ENCODE peak calls at places on chromosomes 6 and 20, in six cellular contexts. C is mucosa of descending colon, O is GM20000, Y is HCEC 1CT, H is WTC11, R is NCI-H1930. N is an unnamed sample.

GRCh38 chr20:52060794-52061714 is 130.5 kb downstream of the ZFP64 start:
- DNase-seq in C (no peak), O (no peak), Y (peak), H (peak), R (peak), N (peak)

GRCh38 chr6:169640347-169640972 is 61.4 kb downstream of the WDR27 start:
- DNase-seq in C (no peak), O (no peak), Y (no peak), H (no peak), R (no peak), N (no peak)

GRCh38 chr6:51265426-51265825 is 446.8 kb downstream of the TFAP2B start:
- DNase-seq in C (no peak), O (no peak), Y (no peak), H (no peak), R (no peak), N (no peak)

GRCh38 chr20:45347297-45347935 is 808 bp downstream of the SDC4 start:
- DNase-seq in C (no peak), O (peak), Y (no peak), H (no peak), R (no peak), N (no peak)

GRCh38 chr20:46323557-46323956 is 15.3 kb upstream of the CDH22 start:
- DNase-seq in C (no peak), O (no peak), Y (no peak), H (no peak), R (no peak), N (no peak)

GRCh38 chr20:10385850-10386544 is 48.0 kb downstream of the MKKS start:
- DNase-seq in C (no peak), O (no peak), Y (no peak), H (no peak), R (no peak), N (no peak)

GRCh38 chr6:74631558-74631957 is 574.3 kb downstream of the COL12A1 start:
- DNase-seq in C (no peak), O (no peak), Y (no peak), H (no peak), R (no peak), N (no peak)

GRCh38 chr6:19795211-19795610 is 42.0 kb upstream of the ID4 start:
- DNase-seq in C (no peak), O (no peak), Y (no peak), H (no peak), R (no peak), N (no peak)

GRCh38 chr6:97674802-97675201 is 391.8 kb upstream of the MMS22L start:
- DNase-seq in C (no peak), O (no peak), Y (no peak), H (no peak), R (no peak), N (no peak)

N was measured in thyroid gland.